ENCODE peak calls at places on chromosomes 4 and X, in nine cellular contexts. U, T, N, V, X, L, Z, C and K are unnamed samples.

GRCh38 chr4:186554890-186555827 is at the start of gene MTNR1A:
- DNase-seq in C (no peak), L (no peak), Z (no peak), N (no peak), T (no peak), U (no peak), X (no peak), V (no peak), K (no peak)

GRCh38 chr4:19301527-19301926 is 950.2 kb upstream of the SLIT2 start:
- DNase-seq in X (no peak), L (no peak), V (no peak), C (no peak), T (no peak), Z (no peak), U (no peak), N (no peak), K (no peak)

GRCh38 chr4:42070463-42070862 is 80.1 kb downstream of the SLC30A9 start:
- DNase-seq in C (no peak), N (no peak), V (no peak), Z (no peak), L (no peak), U (no peak), X (no peak), T (no peak), K (no peak)

GRCh38 chr4:8331567-8331955 is 62.0 kb downstream of the HTRA3 start:
- DNase-seq in N (no peak), T (peak), X (no peak), V (no peak), Z (no peak), C (no peak), L (no peak), U (no peak), K (no peak)

GRCh38 chrX:41352329-41352801 is 18.4 kb downstream of the DDX3X start:
- DNase-seq in X (no peak), C (no peak), Z (no peak), L (no peak), T (no peak), U (no peak), V (no peak), N (no peak), K (peak)

GRCh38 chr4:75673959-75674328 is 733 bp upstream of the G3BP2 start:
- DNase-seq in C (no peak), T (no peak), U (no peak), Z (no peak), N (no peak), V (no peak), L (no peak), X (no peak), K (no peak)

GRCh38 chr4:7480423-7480822 is 45.7 kb upstream of the PSAPL1 start:
- DNase-seq in X (no peak), T (no peak), U (no peak), L (no peak), V (no peak), N (no peak), C (no peak), Z (no peak), K (no peak)

GRCh38 chrX:153642313-153642654 is 4.7 kb upstream of the DUSP9 start:
- DNase-seq in L (no peak), V (no peak), C (no peak), X (no peak), N (no peak), Z (no peak), T (peak), U (no peak), K (no peak)

GRCh38 chr4:6367313-6367945 is 97.8 kb downstream of the WFS1 start:
- DNase-seq in X (no peak), T (no peak), C (no peak), V (no peak), Z (no peak), U (no peak), L (no peak), N (no peak), K (no peak)

GRCh38 chr4:174713181-174713580 is 115.9 kb downstream of the GLRA3 start:
- DNase-seq in U (no peak), T (no peak), Z (no peak), V (no peak), L (no peak), X (no peak), C (no peak), N (no peak), K (no peak)

GRCh38 chr4:3225946-3226345 is 23.0 kb upstream of the MSANTD1 start:
- DNase-seq in T (no peak), N (no peak), U (no peak), L (no peak), V (no peak), X (no peak), C (no peak), Z (no peak), K (no peak)

GRCh38 chr4:107279729-107280128 is 243.6 kb upstream of the DKK2 start:
- DNase-seq in L (no peak), V (no peak), Z (no peak), C (no peak), X (no peak), N (peak), U (no peak), T (no peak), K (no peak)